ENCODE peak calls at places on chromosomes 16 and 17, in ten cellular contexts. V is cardiac septum; Q is effector memory CD4-positive, alpha-beta T cell; F is EL; A is stimulated activated CD4-positive, alpha-beta T cell treated with anti-CD3 and anti-CD28 coated beads, Interleukin-1b, Interleukin-23, amount 100 ng/mL, for 1 hour; H is NCI-H1436; Y is anterior cingulate cortex; B is AG04449; N is brain microvascular endothelial cell; J is EH. X is an unnamed sample.

GRCh38 chr17:28950017-28950751 is 1.1 kb downstream of the PHF12 start:
- DNase-seq in V (peak), Q (peak), F (peak), A (no peak), H (peak), Y (no peak), B (no peak), N (peak), J (peak), X (peak)

GRCh38 chr17:62625870-62626200 is 1.6 kb upstream of the MRC2 start:
- DNase-seq in V (no peak), Q (no peak), F (no peak), A (no peak), H (no peak), Y (no peak), B (no peak), N (no peak), J (no peak), X (no peak)

GRCh38 chr17:16940116-16940881 is 31.6 kb downstream of the TNFRSF13B start:
- DNase-seq in V (no peak), Q (no peak), F (no peak), A (no peak), H (no peak), Y (no peak), B (no peak), N (no peak), J (no peak), X (no peak)

GRCh38 chr16:6643083-6643686 is 689.5 kb upstream of the RBFOX1 start:
- DNase-seq in V (no peak), Q (no peak), F (peak), A (no peak), H (no peak), Y (no peak), B (peak), N (peak), J (peak), X (peak)

GRCh38 chr16:88561485-88562369 is 8.5 kb upstream of the ZC3H18 start:
- DNase-seq in V (no peak), Q (peak), F (peak), A (peak), H (peak), Y (peak), B (no peak), N (peak), J (peak), X (peak)

GRCh38 chr16:2152695-2153506 is 2.7 kb upstream of the TRAF7 start:
- DNase-seq in V (no peak), Q (no peak), F (peak), A (no peak), H (no peak), Y (no peak), B (no peak), N (no peak), J (peak), X (peak)

GRCh38 chr17:31787857-31788570 is 71.0 kb downstream of the COPRS start:
- DNase-seq in V (no peak), Q (no peak), F (peak), A (no peak), H (no peak), Y (peak), B (peak), N (peak), J (peak), X (no peak)

GRCh38 chr17:48439473-48439872 is 9.5 kb upstream of the SKAP1 start:
- DNase-seq in V (no peak), Q (no peak), F (no peak), A (no peak), H (no peak), Y (no peak), B (no peak), N (no peak), J (no peak), X (no peak)

GRCh38 chr16:1072526-1073261 is at the start of gene SSTR5:
- DNase-seq in V (no peak), Q (no peak), F (no peak), A (no peak), H (no peak), Y (no peak), B (no peak), N (no peak), J (no peak), X (no peak)

GRCh38 chr17:6209829-6210228 is 139.7 kb downstream of the WSCD1 start:
- DNase-seq in V (no peak), Q (no peak), F (no peak), A (no peak), H (no peak), Y (no peak), B (no peak), N (no peak), J (no peak), X (no peak)

GRCh38 chr16:85582177-85582888 is 30.8 kb upstream of the GSE1 start:
- DNase-seq in V (no peak), Q (no peak), F (no peak), A (no peak), H (no peak), Y (no peak), B (no peak), N (no peak), J (no peak), X (peak)

GRCh38 chr16:22813946-22814325 is at the start of gene HS3ST2:
- DNase-seq in V (no peak), Q (no peak), F (no peak), A (no peak), H (no peak), Y (peak), B (no peak), N (no peak), J (peak), X (peak)

GRCh38 chr17:83159204-83160049 is 80.0 kb downstream of the METRNL start:
- DNase-seq in V (peak), Q (no peak), F (no peak), A (no peak), H (no peak), Y (no peak), B (no peak), N (no peak), J (no peak), X (no peak)